ENCODE peak calls at places on chromosomes 1 and 21, in five cellular contexts. V is sciatic nerve, O is amniotic epithelial cell, T is ELF-1, A is Daoy. K is an unnamed sample.

GRCh38 chr21:44872568-44873355 is 728 bp downstream of the PTTG1IP start:
- DNase-seq in V (no peak), O (no peak), T (peak), A (peak), K (peak)

GRCh38 chr1:27563407-27564263 is 40.3 kb downstream of the AHDC1 start:
- DNase-seq in V (no peak), O (no peak), T (peak), A (no peak), K (peak)

GRCh38 chr1:205142105-205142475 is 20.3 kb upstream of the RBBP5 start:
- DNase-seq in V (no peak), O (no peak), T (no peak), A (no peak), K (no peak)

GRCh38 chr1:12034381-12034801 is 15.1 kb downstream of the MIIP start:
- DNase-seq in V (peak), O (peak), T (no peak), A (no peak), K (peak)

GRCh38 chr1:206954616-206955342 is 8.5 kb upstream of the PIGR start:
- DNase-seq in V (no peak), O (no peak), T (no peak), A (no peak), K (no peak)

GRCh38 chr1:194076646-194077045 is 890.2 kb upstream of the B3GALT2 start:
- DNase-seq in V (no peak), O (peak), T (no peak), A (no peak), K (peak)

GRCh38 chr21:31335957-31336738 is 7.9 kb downstream of the TIAM1 start:
- DNase-seq in V (no peak), O (peak), T (no peak), A (peak), K (peak)

GRCh38 chr1:30888391-30888790 is 20.2 kb downstream of the SDC3 start:
- DNase-seq in V (no peak), O (peak), T (peak), A (peak), K (peak)

GRCh38 chr1:40532844-40533424 is 1.5 kb downstream of the ZNF684 start:
- DNase-seq in V (no peak), O (peak), T (peak), A (peak), K (peak)

GRCh38 chr1:84504580-84505021 is 1.6 kb upstream of the SPATA1 start:
- DNase-seq in V (no peak), O (peak), T (no peak), A (peak), K (peak)

GRCh38 chr21:44253832-44254700 is 7.6 kb downstream of the DNMT3L start:
- DNase-seq in V (peak), O (no peak), T (no peak), A (no peak), K (no peak)

GRCh38 chr21:32411366-32412161 is 942 bp upstream of the EVA1C start:
- DNase-seq in V (peak), O (peak), T (peak), A (peak), K (peak)

GRCh38 chr1:172916126-172916525 is 134.6 kb downstream of the TNFSF18 start:
- DNase-seq in V (no peak), O (no peak), T (no peak), A (no peak), K (no peak)

GRCh38 chr1:99180915-99181314 is 83.4 kb upstream of the PLPPR4 start:
- DNase-seq in V (no peak), O (no peak), T (no peak), A (no peak), K (no peak)

GRCh38 chr1:209815495-209815894 is 9.6 kb upstream of the IRF6 start:
- DNase-seq in V (no peak), O (no peak), T (no peak), A (no peak), K (no peak)

GRCh38 chr1:214727274-214727673 is 124.3 kb downstream of the CENPF start:
- DNase-seq in V (no peak), O (no peak), T (peak), A (peak), K (no peak)